ENCODE peak calls at places on chromosomes 11 and 22, in ten cellular contexts. M is fibroblast of mammary gland, U is cardiac fibroblast, S is GM12878, P is H7, H is cardiac muscle cell, D is fibroblast of lung, C is astrocyte of the spinal cord, W is colonic mucosa, Z is fibroblast of the aortic adventitia. Y is an unnamed sample.

GRCh38 chr11:46277623-46278386 is at the start of gene CREB3L1:
- DNase-seq in S (no peak), H (peak; percentile 52), U (no peak), C (peak; percentile 33), W (peak; percentile 90), D (peak; percentile 17), M (peak; percentile 24), P (peak; percentile 88), Z (no peak), Y (peak; percentile 59)

GRCh38 chr22:31630331-31631329 is 31.4 kb downstream of the PISD start:
- DNase-seq in W (peak; percentile 73), P (peak; percentile 98), C (peak; percentile 79), D (peak; percentile 79), Z (peak; percentile 64), H (peak; percentile 93), U (peak; percentile 93), M (peak; percentile 70), S (no peak), Y (peak; percentile 83)

GRCh38 chr11:2251138-2251537 is 19.2 kb downstream of the ASCL2 start:
- DNase-seq in S (no peak), U (no peak), M (no peak), W (no peak), P (no peak), C (no peak), H (no peak), D (no peak), Z (no peak), Y (no peak)

GRCh38 chr11:15223318-15223717 is 108.6 kb downstream of the INSC start:
- DNase-seq in W (no peak), P (no peak), U (peak; percentile 11), S (no peak), C (peak; percentile 25), D (peak; percentile 62), Z (peak; percentile 45), H (no peak), M (peak; percentile 72), Y (no peak)

GRCh38 chr11:59728913-59729312 is 15.3 kb upstream of the OR10V1 start:
- DNase-seq in S (no peak), M (no peak), U (no peak), Z (no peak), C (no peak), W (no peak), H (no peak), P (no peak), D (no peak), Y (no peak)

GRCh38 chr22:39518996-39519680 is 1.2 kb upstream of the ATF4 start:
- DNase-seq in C (peak; percentile 64), H (peak; percentile 55), W (peak; percentile 65), D (peak; percentile 46), U (no peak), Z (peak; percentile 53), S (no peak), P (peak; percentile 71), M (peak; percentile 57), Y (no peak)

GRCh38 chr11:24457985-24458384 is 38.9 kb upstream of the LUZP2 start:
- DNase-seq in P (no peak), Z (no peak), M (no peak), U (no peak), W (no peak), D (no peak), H (no peak), S (no peak), C (no peak), Y (no peak)

GRCh38 chr11:24496728-24497396 is at the start of gene LUZP2:
- DNase-seq in C (peak; percentile 38), M (no peak), U (peak; percentile 27), W (peak; percentile 17), D (peak; percentile 59), H (peak; percentile 76), S (no peak), P (peak; percentile 67), Z (peak; percentile 13), Y (peak; percentile 6)

GRCh38 chr22:37158963-37159290 is 9.2 kb upstream of the IL2RB start:
- DNase-seq in D (no peak), C (no peak), H (no peak), M (no peak), S (no peak), U (no peak), W (no peak), P (no peak), Z (no peak), Y (no peak)

GRCh38 chr22:30015846-30016245 is 64.4 kb upstream of the HORMAD2 start:
- DNase-seq in C (peak; percentile 66), D (peak; percentile 93), P (no peak), U (no peak), W (no peak), S (no peak), M (peak; percentile 83), H (no peak), Z (peak; percentile 51), Y (no peak)

GRCh38 chr22:37932821-37933578 is 20.4 kb downstream of the C22orf23 start:
- DNase-seq in D (no peak), C (no peak), U (no peak), P (no peak), S (no peak), M (no peak), Z (no peak), W (no peak), H (no peak), Y (no peak)

GRCh38 chr11:45060707-45061106 is 85.7 kb upstream of the PRDM11 start:
- DNase-seq in Z (no peak), S (no peak), P (no peak), W (no peak), D (no peak), U (no peak), H (no peak), C (no peak), M (no peak), Y (no peak)

GRCh38 chr11:45062115-45062514 is 84.3 kb upstream of the PRDM11 start:
- DNase-seq in S (no peak), C (no peak), P (no peak), W (no peak), D (no peak), Z (no peak), M (no peak), H (no peak), U (no peak), Y (no peak)

GRCh38 chr11:45063669-45064068 is 82.8 kb upstream of the PRDM11 start:
- DNase-seq in P (no peak), D (no peak), S (no peak), U (no peak), W (no peak), Z (no peak), C (no peak), H (no peak), M (no peak), Y (no peak)

GRCh38 chr11:45062974-45063635 is 83.3 kb upstream of the PRDM11 start:
- DNase-seq in Z (no peak), C (no peak), W (no peak), M (no peak), H (no peak), U (no peak), P (no peak), D (no peak), S (no peak), Y (no peak)

DNA sequence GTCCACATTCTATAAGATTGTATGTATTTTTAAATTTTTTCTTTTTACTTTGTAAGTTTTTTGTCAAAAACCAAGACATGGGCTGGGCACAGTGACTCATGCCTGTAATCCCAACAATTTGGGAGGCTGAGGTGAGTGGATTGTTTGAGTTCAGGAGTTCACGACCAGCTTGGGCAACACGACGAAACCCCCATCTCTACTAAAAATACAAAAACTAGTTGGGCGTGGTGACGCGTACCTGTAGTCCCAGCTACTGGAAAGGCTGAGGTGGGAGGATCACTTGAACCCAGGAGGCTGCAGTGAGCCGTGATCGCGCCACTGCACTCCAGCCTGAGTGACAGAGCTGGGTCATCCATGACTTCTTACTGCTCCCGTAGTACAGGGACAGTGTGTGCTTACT is 84.8 kb upstream of the PRDM11 start:
- DNase-seq in D (no peak), M (no peak), H (no peak), S (no peak), U (no peak), W (no peak), Z (no peak), C (no peak), P (no peak), Y (no peak)
- H3K4me3 ChIP-seq in D (no peak overlapping the region), M (no peak overlapping the region), H (no peak overlapping the region), S (no peak overlapping the region), U (no peak overlapping the region), W (no peak overlapping the region), Z (no peak overlapping the region), C (no peak overlapping the region), P (no peak overlapping the region), Y (no peak overlapping the region)

DNA sequence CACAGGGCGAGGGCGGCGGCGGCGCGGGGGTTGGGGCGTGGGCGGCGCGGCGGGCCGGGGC is at the start of gene RTN4R:
- DNase-seq in C (no peak), U (no peak), W (no peak), P (no peak), H (no peak), Z (no peak), S (no peak), D (no peak), M (no peak), Y (no peak)
- H3K4me3 ChIP-seq in C (no peak within 1 kb of the TSS), U (peak within 1 kb of the TSS; percentile 24), W (peak within 1 kb of the TSS; percentile 39), P (peak within 1 kb of the TSS; percentile 57), H (peak within 1 kb of the TSS; percentile 56), Z (no peak within 1 kb of the TSS), S (no peak within 1 kb of the TSS), D (no peak within 1 kb of the TSS), M (no peak within 1 kb of the TSS), Y (peak within 1 kb of the TSS; percentile 38)

GRCh38 chr11:128523616-128524015 is 63.7 kb downstream of the ETS1 start:
- DNase-seq in Z (peak; percentile 68), D (peak; percentile 85), U (peak; percentile 74), M (peak; percentile 96), C (peak; percentile 73), W (no peak), P (no peak), S (no peak), H (no peak), Y (no peak)
- H3K4me3 ChIP-seq in Z (no peak overlapping the region), D (no peak overlapping the region), U (peak overlapping the region; percentile 86), M (no peak overlapping the region), C (no peak overlapping the region), W (no peak overlapping the region), P (no peak overlapping the region), S (peak overlapping the region; percentile 70), H (no peak overlapping the region), Y (peak overlapping the region; percentile 81)

DNA sequence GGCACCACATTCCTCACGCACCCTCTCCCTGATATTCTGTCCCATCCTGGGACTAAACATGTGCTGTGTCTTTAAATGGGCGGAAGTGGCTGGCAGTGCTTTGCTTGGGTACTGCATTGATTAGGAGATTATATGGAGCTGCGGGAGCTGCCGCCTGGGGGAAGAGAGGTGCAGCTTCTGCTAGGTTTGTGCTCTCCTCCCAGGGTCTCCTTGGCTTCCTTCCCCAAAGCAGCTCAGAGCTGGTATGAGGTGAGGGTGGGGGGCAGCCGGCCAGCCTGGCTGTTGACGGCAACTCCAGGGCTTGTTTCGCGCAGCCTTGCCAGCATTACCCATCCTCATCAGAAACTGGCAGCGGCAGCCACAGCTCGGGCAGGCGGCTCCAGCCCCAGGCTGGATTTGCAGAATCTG is 95.4 kb downstream of the GRAMD1B start:
- DNase-seq in W (no peak), H (no peak), C (no peak), Z (no peak), D (no peak), S (no peak), M (no peak), P (peak; percentile 71), U (no peak), Y (no peak)
- H3K4me3 ChIP-seq in W (no peak overlapping the region), H (no peak overlapping the region), C (peak overlapping the region; percentile 28), Z (peak overlapping the region; percentile 54), D (no peak overlapping the region), S (no peak overlapping the region), M (no peak overlapping the region), P (no peak overlapping the region), U (no peak overlapping the region), Y (peak overlapping the region; percentile 43)

Y was measured in heart right ventricle.